ENCODE peak calls at places on chromosomes 6 and 20, in eight cellular contexts. L is Caki2; P is CD4-positive, alpha-beta T cell; J is activated CD4-positive, CD25-positive, alpha-beta regulatory T cell; E is stimulated activated effector memory CD8-positive, alpha-beta T cell treated with anti-CD3 and anti-CD28 coated beads, Interleukin-12 subunit alpha, Interleukin-12 subunit beta, amount 100 ng/mL, for 72 hours; T is DMS53; O is hypothalamus; W is left lung. D is an unnamed sample.

GRCh38 chr20:50713677-50714101 is 17.7 kb upstream of the PARD6B start:
- DNase-seq in L (no peak), P (no peak), J (no peak), E (no peak), T (peak; percentile 26), O (no peak), W (no peak), D (peak; percentile 87)

GRCh38 chr20:23020230-23020629 is 14.9 kb upstream of the SSTR4 start:
- DNase-seq in L (no peak), P (no peak), J (no peak), E (no peak), T (no peak), O (no peak), W (no peak), D (no peak)

GRCh38 chr6:13318821-13319220 is 9.5 kb downstream of the TBC1D7 start:
- DNase-seq in L (no peak), P (no peak), J (no peak), E (no peak), T (no peak), O (no peak), W (no peak), D (no peak)

GRCh38 chr20:38649275-38649891 is 47.8 kb downstream of the ARHGAP40 start:
- DNase-seq in L (peak; percentile 29), P (no peak), J (no peak), E (no peak), T (peak; percentile 45), O (no peak), W (no peak), D (peak; percentile 58)

GRCh38 chr6:12718025-12718424 is 1.5 kb downstream of the PHACTR1 start:
- DNase-seq in L (no peak), P (no peak), J (no peak), E (no peak), T (no peak), O (no peak), W (no peak), D (no peak)

GRCh38 chr6:72246926-72247325 is 360.6 kb downstream of the RIMS1 start:
- DNase-seq in L (no peak), P (no peak), J (no peak), E (no peak), T (no peak), O (no peak), W (no peak), D (peak; percentile 16)

GRCh38 chr6:28137458-28138020 is 4.1 kb upstream of the ZKSCAN8 start:
- DNase-seq in L (peak; percentile 48), P (no peak), J (no peak), E (peak; percentile 14), T (peak; percentile 54), O (no peak), W (no peak), D (peak; percentile 26)

GRCh38 chr20:25052255-25053206 is 5.4 kb downstream of the ACSS1 start:
- DNase-seq in L (no peak), P (no peak), J (no peak), E (no peak), T (no peak), O (no peak), W (no peak), D (no peak)

GRCh38 chr6:89793586-89793985 is 26.0 kb downstream of the MDN1 start:
- DNase-seq in L (no peak), P (no peak), J (no peak), E (no peak), T (no peak), O (no peak), W (no peak), D (no peak)

GRCh38 chr20:57835462-57836455 is 125.9 kb upstream of the PMEPA1 start:
- DNase-seq in L (no peak), P (no peak), J (no peak), E (no peak), T (no peak), O (no peak), W (no peak), D (no peak)

GRCh38 chr20:6039766-6040165 is 14.1 kb downstream of the LRRN4 start:
- DNase-seq in L (no peak), P (no peak), J (no peak), E (no peak), T (no peak), O (no peak), W (no peak), D (no peak)

GRCh38 chr6:83920017-83920416 is 60.5 kb downstream of the CYB5R4 start:
- DNase-seq in L (no peak), P (no peak), J (no peak), E (no peak), T (no peak), O (no peak), W (no peak), D (no peak)

GRCh38 chr6:36914227-36914794 is 28.6 kb downstream of the C6orf89 start:
- DNase-seq in L (peak; percentile 92), P (no peak), J (no peak), E (no peak), T (peak; percentile 73), O (no peak), W (no peak), D (peak; percentile 95)

GRCh38 chr20:56656632-56657031 is 27.5 kb downstream of the TFAP2C start:
- DNase-seq in L (no peak), P (no peak), J (no peak), E (no peak), T (no peak), O (no peak), W (no peak), D (no peak)

GRCh38 chr6:33995046-33995872 is 150.6 kb downstream of the GRM4 start:
- DNase-seq in L (no peak), P (no peak), J (no peak), E (no peak), T (no peak), O (no peak), W (no peak), D (peak; percentile 21)

GRCh38 chr6:122730775-122731386 is 48.6 kb upstream of the FABP7 start:
- DNase-seq in L (peak; percentile 19), P (no peak), J (no peak), E (no peak), T (peak; percentile 66), O (no peak), W (no peak), D (peak; percentile 59)

GRCh38 chr6:30543824-30544223 is 12.5 kb downstream of the GNL1 start:
- DNase-seq in L (no peak), P (no peak), J (no peak), E (no peak), T (no peak), O (no peak), W (no peak), D (no peak)

GRCh38 chr6:79404677-79405076 is 132.6 kb downstream of the LCA5 start:
- DNase-seq in L (no peak), P (no peak), J (no peak), E (no peak), T (no peak), O (no peak), W (peak; percentile 67), D (no peak)

GRCh38 chr20:37528442-37529213 is 952 bp upstream of the BLCAP start:
- DNase-seq in L (no peak), P (no peak), J (no peak), E (no peak), T (peak; percentile 52), O (no peak), W (no peak), D (no peak)

GRCh38 chr6:3322366-3322890 is 63.7 kb downstream of the PSMG4 start:
- DNase-seq in L (no peak), P (no peak), J (no peak), E (no peak), T (no peak), O (no peak), W (no peak), D (no peak)

GRCh38 chr6:158642805-158643489 is 1.6 kb downstream of the DYNLT1 start:
- DNase-seq in L (no peak), P (no peak), J (no peak), E (no peak), T (no peak), O (no peak), W (no peak), D (no peak)

GRCh38 chr6:75169689-75170088 is 36.2 kb downstream of the COL12A1 start:
- DNase-seq in L (no peak), P (no peak), J (no peak), E (no peak), T (no peak), O (no peak), W (no peak), D (no peak)

GRCh38 chr20:31835977-31836852 is 9.2 kb downstream of the FOXS1 start:
- DNase-seq in L (peak; percentile 90), P (no peak), J (no peak), E (peak; percentile 12), T (peak; percentile 95), O (peak; percentile 14), W (peak; percentile 92), D (peak; percentile 89)

GRCh38 chr6:83574783-83575182 is 62.4 kb downstream of the PRSS35 start:
- DNase-seq in L (peak; percentile 6), P (no peak), J (no peak), E (no peak), T (no peak), O (no peak), W (peak; percentile 45), D (no peak)

GRCh38 chr6:66897576-66897975 is 1190.5 kb upstream of the EYS start:
- DNase-seq in L (peak; percentile 39), P (no peak), J (no peak), E (no peak), T (peak; percentile 84), O (no peak), W (no peak), D (peak; percentile 11)

GRCh38 chr6:16764188-16764950 is 3.1 kb upstream of the ATXN1 start:
- DNase-seq in L (peak; percentile 42), P (no peak), J (no peak), E (no peak), T (peak; percentile 29), O (no peak), W (no peak), D (peak; percentile 53)

GRCh38 chr20:1500496-1500895 is 9.3 kb upstream of the SIRPB2 start:
- DNase-seq in L (no peak), P (no peak), J (no peak), E (no peak), T (no peak), O (no peak), W (no peak), D (no peak)

GRCh38 chr20:63316502-63316921 is 23.5 kb downstream of the COL20A1 start:
- DNase-seq in L (no peak), P (no peak), J (no peak), E (no peak), T (no peak), O (no peak), W (peak; percentile 59), D (no peak)

GRCh38 chr20:41245086-41245707 is 72.3 kb downstream of the ZHX3 start:
- DNase-seq in L (peak; percentile 11), P (no peak), J (no peak), E (no peak), T (no peak), O (no peak), W (no peak), D (no peak)

D was measured in HT-29.